ENCODE peak calls at places on chromosomes 1 and 21, in four cellular contexts. C is tibial nerve; W is CD4-positive, alpha-beta memory T cell; O is thoracic aorta. F is an unnamed sample.

GRCh38 chr1:41108696-41109284 is 87.3 kb upstream of the SLFNL1 start:
- DNase-seq in C (no peak), W (no peak), O (no peak), F (peak; percentile 47)

GRCh38 chr1:193143285-193143684 is 21.5 kb downstream of the CDC73 start:
- DNase-seq in C (no peak), W (no peak), O (no peak), F (peak; percentile 33)

GRCh38 chr1:56095924-56096655 is 483.3 kb downstream of the PLPP3 start:
- DNase-seq in C (no peak), W (no peak), O (no peak), F (peak; percentile 97)

GRCh38 chr1:22105611-22106207 is 37.2 kb downstream of the WNT4 start:
- DNase-seq in C (no peak), W (peak; percentile 50), O (no peak), F (peak; percentile 75)

GRCh38 chr1:206472886-206473285 is 2.6 kb downstream of the IKBKE start:
- DNase-seq in C (no peak), W (no peak), O (no peak), F (no peak)

GRCh38 chr1:110672001-110672752 is 2.6 kb downstream of the KCNA3 start:
- DNase-seq in C (no peak), W (peak; percentile 86), O (no peak), F (peak; percentile 39)

GRCh38 chr1:107740574-107740973 is 224.4 kb downstream of the VAV3 start:
- DNase-seq in C (no peak), W (no peak), O (no peak), F (no peak)

GRCh38 chr1:242525360-242525722 is 844 bp upstream of the PLD5 start:
- DNase-seq in C (no peak), W (no peak), O (no peak), F (no peak)

GRCh38 chr1:51519857-51520699 is 1.0 kb upstream of the EPS15 start:
- DNase-seq in C (no peak), W (no peak), O (no peak), F (peak; percentile 74)

GRCh38 chr1:156048663-156049258 is 4.8 kb downstream of the UBQLN4 start:
- DNase-seq in C (no peak), W (no peak), O (no peak), F (no peak)

GRCh38 chr21:31117046-31117916 is 79.0 kb upstream of the KRTAP19-8 start:
- DNase-seq in C (no peak), W (no peak), O (no peak), F (peak; percentile 95)

GRCh38 chr1:176691251-176692228 is 228.6 kb downstream of the PAPPA2 start:
- DNase-seq in C (no peak), W (peak; percentile 7), O (no peak), F (peak; percentile 73)

GRCh38 chr1:29352719-29353420 is 116.5 kb downstream of the PTPRU start:
- DNase-seq in C (no peak), W (no peak), O (no peak), F (no peak)

GRCh38 chr1:7707527-7707926 is 63.6 kb upstream of the VAMP3 start:
- DNase-seq in C (no peak), W (no peak), O (no peak), F (peak; percentile 20)

GRCh38 chr21:32806810-32807386 is 35.3 kb upstream of the PAXBP1 start:
- DNase-seq in C (no peak), W (no peak), O (no peak), F (peak; percentile 39)

GRCh38 chr1:18900303-18900841 is 2.0 kb downstream of the ALDH4A1 start:
- DNase-seq in C (no peak), W (no peak), O (no peak), F (no peak)

GRCh38 chr1:176880954-176881595 is 283.4 kb downstream of the ASTN1 start:
- DNase-seq in C (peak; percentile 38), W (no peak), O (peak; percentile 14), F (peak; percentile 87)

GRCh38 chr1:180863158-180863775 is 49.4 kb upstream of the KIAA1614 start:
- DNase-seq in C (no peak), W (peak; percentile 31), O (no peak), F (peak; percentile 62)

GRCh38 chr1:40133122-40133665 is 28.0 kb upstream of the RLF start:
- DNase-seq in C (no peak), W (no peak), O (no peak), F (peak; percentile 37)

GRCh38 chr1:178501705-178502329 is 5.1 kb upstream of the CLEC20A start:
- DNase-seq in C (peak; percentile 37), W (peak; percentile 3), O (no peak), F (peak; percentile 71)

GRCh38 chr1:40404670-40405462 is 31.3 kb downstream of the SMAP2 start:
- DNase-seq in C (no peak), W (peak; percentile 75), O (no peak), F (peak; percentile 67)

DNA sequence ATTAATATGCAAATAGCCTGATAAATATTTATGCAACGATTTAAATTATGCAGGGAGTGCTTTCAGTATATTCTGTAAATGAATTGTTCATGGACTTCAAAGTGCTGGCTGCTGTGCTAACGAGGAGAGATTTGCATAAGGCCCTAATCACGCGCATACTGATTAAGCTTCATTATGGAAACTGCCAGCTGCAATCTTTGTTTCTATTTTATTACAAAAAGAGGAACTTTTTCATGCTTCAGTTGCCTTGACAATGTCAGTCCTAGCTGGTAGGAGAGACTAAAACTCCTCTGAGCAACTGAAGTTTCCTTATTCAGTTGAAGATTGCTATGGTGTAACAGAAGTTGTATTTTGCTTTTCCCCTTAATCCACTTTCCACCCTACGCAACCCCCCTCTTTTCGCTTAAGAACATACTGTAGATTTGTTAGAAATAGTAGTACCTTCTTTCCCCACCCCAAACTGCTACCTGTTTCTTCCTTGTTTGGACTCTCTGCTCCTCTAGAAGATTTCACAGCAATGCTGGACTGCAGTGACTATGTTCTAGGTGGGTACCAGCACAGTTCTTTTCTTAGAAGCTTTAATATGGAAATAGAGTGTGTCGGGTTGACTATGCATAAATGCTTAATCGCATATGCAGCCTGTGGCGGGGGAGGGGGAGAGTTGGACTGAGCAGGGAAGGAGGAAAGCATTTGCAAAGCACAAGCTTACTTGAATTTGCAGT is 108.2 kb downstream of the POU2F1 start:
- DNase-seq in C (no peak), W (no peak), O (no peak), F (no peak)
- H3K27ac ChIP-seq in C (no peak overlapping the region), W (no peak overlapping the region), O (no peak overlapping the region), F (no peak overlapping the region)

GRCh38 chr1:165894591-165894990 is 67.2 kb downstream of the UCK2 start:
- DNase-seq in C (no peak), W (no peak), O (no peak), F (peak; percentile 54)

GRCh38 chr1:165897326-165898303 is 70.2 kb downstream of the UCK2 start:
- DNase-seq in C (no peak), W (no peak), O (no peak), F (peak; percentile 87)

GRCh38 chr1:165896277-165896676 is 68.9 kb downstream of the UCK2 start:
- DNase-seq in C (no peak), W (no peak), O (peak; percentile 44), F (peak; percentile 98)

GRCh38 chr1:165893507-165893906 is 66.1 kb downstream of the UCK2 start:
- DNase-seq in C (no peak), W (no peak), O (no peak), F (peak; percentile 36)

DNA sequence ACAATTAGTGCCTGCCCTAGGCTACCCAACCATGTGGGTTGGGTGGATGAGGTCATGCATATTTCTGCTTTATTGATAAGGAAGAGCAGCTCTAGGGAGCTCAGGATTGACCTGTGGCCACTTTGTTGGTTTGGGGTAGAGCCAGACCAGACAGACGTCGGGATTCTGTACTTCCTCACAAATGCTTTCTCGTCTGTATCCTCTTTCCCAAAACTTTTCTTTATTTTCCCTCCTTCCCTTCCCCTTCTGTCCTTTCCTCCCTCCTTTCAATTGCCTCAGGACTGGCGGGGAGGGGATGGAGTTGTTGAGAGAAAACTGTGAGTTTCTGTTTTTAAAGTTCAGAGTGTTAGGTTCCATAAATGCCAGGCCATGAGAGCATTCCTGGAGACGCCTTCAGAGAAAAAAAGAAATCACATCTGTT is 68.0 kb downstream of the UCK2 start:
- DNase-seq in C (no peak), W (no peak), O (no peak), F (peak; percentile 62)
- H3K27ac ChIP-seq in C (peak overlapping the region; percentile 69), W (no peak overlapping the region), O (peak overlapping the region; percentile 86), F (peak overlapping the region; percentile 99)

GRCh38 chr21:45491623-45492022 is 50.6 kb downstream of the SLC19A1 start:
- DNase-seq in C (no peak), W (no peak), O (no peak), F (no peak)

GRCh38 chr21:45493401-45494001 is 48.7 kb downstream of the SLC19A1 start:
- DNase-seq in C (no peak), W (no peak), O (no peak), F (no peak)

GRCh38 chr21:45494135-45494850 is 47.9 kb downstream of the SLC19A1 start:
- DNase-seq in C (no peak), W (no peak), O (no peak), F (no peak)

GRCh38 chr21:45491056-45491455 is 51.2 kb downstream of the SLC19A1 start:
- DNase-seq in C (no peak), W (no peak), O (no peak), F (no peak)

DNA sequence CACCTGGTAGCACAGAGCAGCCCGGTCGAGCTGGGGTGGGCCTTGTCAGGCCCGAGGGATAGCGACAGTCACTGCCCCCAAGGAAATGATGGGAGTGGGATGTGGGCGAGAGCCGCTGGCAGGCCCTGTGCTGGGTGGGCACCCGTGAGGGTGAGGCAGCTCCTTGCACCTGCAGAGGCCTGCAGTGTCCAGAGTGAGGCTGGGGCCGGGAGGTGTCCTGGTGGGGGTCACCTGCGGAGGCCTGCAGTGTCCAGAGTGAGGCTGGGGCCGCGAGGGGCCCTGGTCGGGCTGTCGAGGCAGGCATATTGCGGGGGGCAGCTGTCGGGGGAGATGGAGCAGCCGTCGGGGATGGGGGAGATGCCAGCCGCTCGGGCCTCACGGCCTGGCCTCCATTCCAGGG is 49.5 kb downstream of the SLC19A1 start:
- DNase-seq in C (no peak), W (no peak), O (no peak), F (no peak)
- H3K27ac ChIP-seq in C (no peak overlapping the region), W (no peak overlapping the region), O (no peak overlapping the region), F (no peak overlapping the region)

GRCh38 chr1:204349602-204350001 is 10.1 kb downstream of the PLEKHA6 start:
- DNase-seq in C (no peak), W (no peak), O (no peak), F (no peak)
- H3K27ac ChIP-seq in C (no peak overlapping the region), W (no peak overlapping the region), O (no peak overlapping the region), F (no peak overlapping the region)

GRCh38 chr21:44946254-44947041 is 6.6 kb downstream of the SLX9 start:
- DNase-seq in C (no peak), W (no peak), O (no peak), F (no peak)
- H3K27ac ChIP-seq in C (no peak overlapping the region), W (no peak overlapping the region), O (no peak overlapping the region), F (no peak overlapping the region)

GRCh38 chr1:224565186-224565585 is 50.9 kb upstream of the CNIH3 start:
- DNase-seq in C (no peak), W (no peak), O (no peak), F (peak; percentile 97)
- H3K27ac ChIP-seq in C (peak overlapping the region; percentile 36), W (no peak overlapping the region), O (no peak overlapping the region), F (peak overlapping the region; percentile 88)